ENCODE peak calls at places on chromosomes 5 and 9, in seven cellular contexts. X is OCI-LY7, T is stomach, Z is body of pancreas, B is heart right ventricle, F is IMR-90, J is tibial nerve. V is an unnamed sample. For H3K4me1 and H3K9me3, the result is how much of the 10 kb centered on the place peaks cover.

GRCh38 chr9:34332370-34332964 is 3.1 kb downstream of the NUDT2 start:
- DNase-seq in J (no peak), B (no peak), X (peak), T (no peak), Z (peak), F (peak), V (no peak)

GRCh38 chr5:16345454-16345853 is 120.1 kb downstream of the ZNF622 start:
- DNase-seq in X (no peak), J (no peak), T (no peak), Z (peak), B (no peak), F (no peak), V (no peak)

GRCh38 chr9:108423493-108423892 is 432.3 kb downstream of the ACTL7B start:
- DNase-seq in J (no peak), F (no peak), X (no peak), B (no peak), T (no peak), Z (no peak), V (no peak)

GRCh38 chr5:170092702-170093101 is 13.0 kb upstream of the FOXI1 start:
- DNase-seq in T (no peak), J (no peak), B (no peak), F (no peak), Z (no peak), X (no peak), V (no peak)

GRCh38 chr5:54570923-54571322 is 53.4 kb downstream of the SNX18 start:
- DNase-seq in B (peak), Z (no peak), F (peak), X (no peak), J (no peak), T (no peak), V (no peak)

GRCh38 chr9:76900884-76901440 is 5.0 kb downstream of the PRUNE2 start:
- DNase-seq in J (no peak), X (no peak), F (no peak), B (no peak), T (no peak), Z (no peak), V (no peak)

GRCh38 chr5:90434116-90434714 is 24.7 kb upstream of the CETN3 start:
- DNase-seq in Z (peak), J (no peak), X (peak), T (peak), B (no peak), F (peak), V (no peak)

GRCh38 chr5:115579216-115579615 is 23.1 kb downstream of the TICAM2 start:
- DNase-seq in J (no peak), B (no peak), X (no peak), Z (no peak), T (no peak), F (no peak), V (no peak)

GRCh38 chr9:120730661-120731514 is 16.6 kb upstream of the MEGF9 start:
- DNase-seq in F (peak), B (peak), J (no peak), T (peak), Z (peak), X (peak), V (peak)

GRCh38 chr5:149916317-149917072 is 28.1 kb downstream of the PDE6A start:
- DNase-seq in X (no peak), B (no peak), Z (no peak), T (no peak), J (no peak), F (no peak), V (no peak)

GRCh38 chr9:20144255-20144654 is 355.4 kb upstream of the SLC24A2 start:
- DNase-seq in Z (peak), B (no peak), T (no peak), J (no peak), X (no peak), F (no peak), V (no peak)

GRCh38 chr9:32705059-32705458 is 69.6 kb upstream of the TAF1L start:
- DNase-seq in J (no peak), X (no peak), T (no peak), B (no peak), F (peak), Z (no peak), V (peak)

GRCh38 chr5:57524661-57525060 is 42.0 kb upstream of the ACTBL2 start:
- DNase-seq in X (no peak), F (no peak), J (no peak), T (no peak), B (no peak), Z (no peak), V (no peak)

GRCh38 chr5:175747539-175748060 is 89.7 kb downstream of the HRH2 start:
- DNase-seq in Z (no peak), J (no peak), F (no peak), T (no peak), X (no peak), B (no peak), V (no peak)

GRCh38 chr9:120925535-120926396 is 830 bp downstream of the TRAF1 start:
- DNase-seq in F (peak), B (no peak), X (peak), T (no peak), J (no peak), Z (peak), V (peak)

GRCh38 chr9:114207034-114207815 is 51.9 kb downstream of the COL27A1 start:
- DNase-seq in F (peak), X (no peak), T (no peak), B (peak), Z (peak), J (no peak), V (peak)

GRCh38 chr9:14932246-14932645 is 22.0 kb upstream of the FREM1 start:
- DNase-seq in X (no peak), T (no peak), Z (no peak), B (no peak), J (no peak), F (no peak), V (no peak)

GRCh38 chr5:79130781-79131180 is 19.2 kb downstream of the BHMT start:
- DNase-seq in T (no peak), F (no peak), Z (no peak), X (no peak), J (no peak), B (no peak), V (no peak)

GRCh38 chr5:7904170-7904569 is 35.2 kb downstream of the MTRR start:
- DNase-seq in T (no peak), F (peak), B (no peak), J (no peak), Z (no peak), X (no peak), V (peak)

GRCh38 chr5:177468329-177469058 is 4.9 kb downstream of the DBN1 start:
- DNase-seq in Z (no peak), X (no peak), T (no peak), F (peak), J (no peak), B (no peak), V (no peak)

GRCh38 chr5:14671414-14671813 is 6.9 kb downstream of the OTULIN start:
- DNase-seq in J (no peak), Z (no peak), T (no peak), F (peak), X (no peak), B (no peak), V (no peak)

GRCh38 chr5:163347671-163348070 is 89.7 kb upstream of the CCNG1 start:
- DNase-seq in Z (peak), B (peak), F (peak), T (peak), X (peak), J (no peak), V (peak)

GRCh38 chr5:149679876-149680809 is 50.0 kb upstream of the PPARGC1B start:
- DNase-seq in T (peak), B (peak), J (no peak), X (no peak), F (no peak), Z (no peak), V (no peak)

GRCh38 chr5:82298668-82299067 is 20.5 kb upstream of the RPS23 start:
- DNase-seq in X (no peak), T (no peak), B (no peak), Z (no peak), F (no peak), J (no peak), V (no peak)

GRCh38 chr9:100443781-100444768 is 17.1 kb downstream of the MSANTD3 start:
- DNase-seq in J (no peak), F (peak), X (no peak), B (no peak), Z (no peak), T (no peak), V (no peak)

GRCh38 chr5:126919566-126919965 is 110.8 kb downstream of the MARCHF3 start:
- DNase-seq in B (peak), X (no peak), T (no peak), Z (peak), F (no peak), J (no peak), V (no peak)

GRCh38 chr5:157487358-157487757 is 27.3 kb downstream of the NIPAL4 start:
- DNase-seq in J (no peak), X (peak), Z (no peak), T (no peak), F (no peak), B (no peak), V (no peak)
- H3K4me1 ChIP-seq in J (under half), X (under half), Z (under half), T (under half), F (under half), B (under half), V (under half)

GRCh38 chr5:56514246-56514645 is 281.1 kb upstream of the ANKRD55 start:
- DNase-seq in B (no peak), J (no peak), Z (no peak), T (no peak), X (no peak), F (no peak), V (no peak)

GRCh38 chr5:56511442-56511841 is 278.3 kb upstream of the ANKRD55 start:
- DNase-seq in B (no peak), J (no peak), T (no peak), F (no peak), X (no peak), Z (no peak), V (no peak)

GRCh38 chr5:56512314-56512996 is 279.3 kb upstream of the ANKRD55 start:
- DNase-seq in B (peak), J (no peak), Z (no peak), T (no peak), F (no peak), X (no peak), V (no peak)

GRCh38 chr5:56515011-56515410 is 281.9 kb upstream of the ANKRD55 start:
- DNase-seq in B (no peak), X (no peak), Z (no peak), T (no peak), F (no peak), J (no peak), V (no peak)

GRCh38 chr5:56513141-56513540 is 280.0 kb upstream of the ANKRD55 start:
- DNase-seq in F (no peak), B (no peak), X (no peak), Z (no peak), J (no peak), T (no peak), V (no peak)
- H3K9me3 ChIP-seq in F (under half), B (under half), X (under half), Z (under half), J (under half), T (under half), V (under half)

GRCh38 chr9:134720136-134720753 is 78.6 kb downstream of the COL5A1 start:
- DNase-seq in F (no peak), Z (no peak), T (no peak), B (no peak), J (no peak), X (no peak), V (no peak)
- H3K4me1 ChIP-seq in F (under half), Z (under half), T (under half), B (under half), J (under half), X (under half), V (under half)

DNA sequence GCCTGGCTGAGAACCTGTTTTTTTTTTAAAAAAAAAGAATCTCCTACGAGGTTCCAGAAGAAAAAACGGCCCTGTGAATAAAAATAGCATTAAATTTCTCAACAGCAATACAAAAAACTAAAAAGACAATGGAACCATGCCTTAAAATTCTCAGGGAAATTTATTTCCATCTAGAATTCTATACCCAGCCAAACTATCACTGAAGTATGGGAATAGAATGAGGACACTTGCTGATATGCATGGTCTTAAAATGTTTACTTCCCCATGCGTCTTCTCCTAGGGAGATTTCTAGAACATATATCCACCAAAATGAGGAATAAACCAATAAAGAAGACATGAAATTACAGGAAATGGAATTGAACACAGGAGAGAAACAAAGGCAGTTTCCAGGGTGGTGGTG is 16.5 kb upstream of the NSMF start:
- DNase-seq in Z (no peak), X (no peak), T (no peak), F (no peak), J (no peak), B (no peak), V (no peak)
- H3K9me3 ChIP-seq in Z (under half), X (under half), T (under half), F (under half), J (under half), B (under half), V (under half)

V was measured in SJSA1.